ENCODE peak calls at places on chromosomes 5 and 9, in seven cellular contexts. K is IMR-90, L is GM12878, J is astrocyte of the spinal cord, G is foreskin fibroblast, O is cardiac muscle cell, N is right atrium auricular region. R is an unnamed sample.

GRCh38 chr9:135888766-135889394 is 18.5 kb downstream of the CAMSAP1 start:
- DNase-seq in K (no peak), L (no peak), J (no peak), G (no peak), O (no peak), N (no peak), R (no peak)

GRCh38 chr5:124365491-124365890 is 380.9 kb downstream of the ZNF608 start:
- DNase-seq in K (no peak), L (no peak), J (no peak), G (no peak), O (no peak), N (no peak), R (no peak)

GRCh38 chr5:144207875-144208444 is 37.3 kb downstream of the KCTD16 start:
- DNase-seq in K (no peak), L (no peak), J (no peak), G (no peak), O (no peak), N (no peak), R (peak; percentile 54)

GRCh38 chr5:177539411-177539810 is 15.0 kb downstream of the FAM193B start:
- DNase-seq in K (peak; percentile 77), L (no peak), J (no peak), G (peak; percentile 77), O (no peak), N (no peak), R (peak; percentile 92)

GRCh38 chr9:38067892-38068615 is 973 bp downstream of the SHB start:
- DNase-seq in K (no peak), L (no peak), J (no peak), G (no peak), O (peak; percentile 45), N (no peak), R (no peak)

GRCh38 chr9:10242255-10242654 is 370.5 kb downstream of the PTPRD start:
- DNase-seq in K (no peak), L (no peak), J (no peak), G (no peak), O (no peak), N (no peak), R (peak; percentile 0)

GRCh38 chr5:151086905-151087360 is 6.1 kb upstream of the TNIP1 start:
- DNase-seq in K (peak; percentile 43), L (no peak), J (no peak), G (no peak), O (no peak), N (no peak), R (no peak)

GRCh38 chr5:61306531-61307195 is 25.4 kb upstream of the ZSWIM6 start:
- DNase-seq in K (peak; percentile 93), L (no peak), J (peak; percentile 86), G (peak; percentile 56), O (no peak), N (no peak), R (peak; percentile 84)

GRCh38 chr9:120412425-120412951 is 167.5 kb downstream of the CDK5RAP2 start:
- DNase-seq in K (peak; percentile 89), L (no peak), J (peak; percentile 63), G (no peak), O (no peak), N (peak; percentile 63), R (peak; percentile 86)

GRCh38 chr9:105468875-105469274 is 21.0 kb downstream of the FSD1L start:
- DNase-seq in K (no peak), L (no peak), J (no peak), G (no peak), O (no peak), N (no peak), R (no peak)

GRCh38 chr5:33772276-33772990 is 119.4 kb downstream of the ADAMTS12 start:
- DNase-seq in K (peak; percentile 80), L (no peak), J (peak; percentile 71), G (peak; percentile 64), O (peak; percentile 48), N (no peak), R (peak; percentile 84)

GRCh38 chr5:171625646-171626045 is 160.0 kb upstream of the SMIM23 start:
- DNase-seq in K (no peak), L (no peak), J (no peak), G (no peak), O (no peak), N (no peak), R (no peak)

GRCh38 chr5:6904822-6905221 is 191.6 kb downstream of the TENT4A start:
- DNase-seq in K (no peak), L (no peak), J (no peak), G (no peak), O (no peak), N (no peak), R (no peak)

GRCh38 chr9:124320062-124320973 is 62.6 kb downstream of the NEK6 start:
- DNase-seq in K (peak; percentile 60), L (no peak), J (peak; percentile 40), G (peak; percentile 48), O (peak; percentile 66), N (peak; percentile 81), R (peak; percentile 74)

GRCh38 chr9:124322618-124323432 is 65.1 kb downstream of the NEK6 start:
- DNase-seq in K (no peak), L (no peak), J (no peak), G (no peak), O (no peak), N (no peak), R (no peak)

GRCh38 chr9:124321416-124321815 is 63.7 kb downstream of the NEK6 start:
- DNase-seq in K (no peak), L (no peak), J (no peak), G (no peak), O (no peak), N (no peak), R (no peak)

GRCh38 chr9:124323904-124324303 is 66.2 kb downstream of the NEK6 start:
- DNase-seq in K (no peak), L (no peak), J (no peak), G (no peak), O (no peak), N (no peak), R (no peak)

DNA sequence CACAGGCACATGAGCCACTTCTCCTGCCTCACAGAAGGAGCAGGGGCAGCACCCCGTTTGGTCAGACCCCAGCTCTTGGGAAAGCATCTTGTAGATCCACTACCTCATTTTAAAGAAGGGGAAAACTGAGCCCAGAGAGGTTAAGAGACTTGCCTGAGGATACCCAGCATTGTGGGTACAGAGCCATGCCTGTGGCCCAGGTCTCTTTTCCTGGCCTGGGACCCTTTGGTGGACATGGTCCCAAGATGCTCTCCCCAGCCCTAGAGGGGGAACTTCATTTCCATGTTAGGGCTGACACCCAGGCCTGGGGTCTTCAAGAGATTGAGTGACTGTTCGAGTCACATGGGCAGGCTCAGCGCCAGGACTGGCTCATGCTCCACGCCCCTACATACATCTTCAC is 64.2 kb downstream of the NEK6 start:
- DNase-seq in K (no peak), L (no peak), J (no peak), G (no peak), O (no peak), N (no peak), R (no peak)
- TF ChIP-seq CTCF in K (no peak), L (no peak), J (no peak), G (no peak), O (no peak), N (no peak), R (no peak)

GRCh38 chr9:126625329-126626116 is 11.8 kb downstream of the LMX1B start:
- DNase-seq in K (no peak), L (no peak), J (no peak), G (no peak), O (no peak), N (no peak), R (no peak)

GRCh38 chr9:126623667-126624452 is 10.1 kb downstream of the LMX1B start:
- DNase-seq in K (no peak), L (no peak), J (no peak), G (no peak), O (no peak), N (no peak), R (no peak)

GRCh38 chr9:126623314-126623666 is 9.6 kb downstream of the LMX1B start:
- DNase-seq in K (no peak), L (no peak), J (no peak), G (no peak), O (no peak), N (no peak), R (no peak)

GRCh38 chr9:126624912-126625311 is 11.2 kb downstream of the LMX1B start:
- DNase-seq in K (no peak), L (no peak), J (no peak), G (no peak), O (no peak), N (no peak), R (no peak)

GRCh38 chr9:126624453-126624872 is 10.7 kb downstream of the LMX1B start:
- DNase-seq in K (no peak), L (no peak), J (no peak), G (no peak), O (no peak), N (no peak), R (no peak)
- H3K4me3 ChIP-seq in K (no peak overlapping the region), L (no peak overlapping the region), J (no peak overlapping the region), G (no peak overlapping the region), O (no peak overlapping the region), N (no peak overlapping the region), R (no peak overlapping the region)

DNA sequence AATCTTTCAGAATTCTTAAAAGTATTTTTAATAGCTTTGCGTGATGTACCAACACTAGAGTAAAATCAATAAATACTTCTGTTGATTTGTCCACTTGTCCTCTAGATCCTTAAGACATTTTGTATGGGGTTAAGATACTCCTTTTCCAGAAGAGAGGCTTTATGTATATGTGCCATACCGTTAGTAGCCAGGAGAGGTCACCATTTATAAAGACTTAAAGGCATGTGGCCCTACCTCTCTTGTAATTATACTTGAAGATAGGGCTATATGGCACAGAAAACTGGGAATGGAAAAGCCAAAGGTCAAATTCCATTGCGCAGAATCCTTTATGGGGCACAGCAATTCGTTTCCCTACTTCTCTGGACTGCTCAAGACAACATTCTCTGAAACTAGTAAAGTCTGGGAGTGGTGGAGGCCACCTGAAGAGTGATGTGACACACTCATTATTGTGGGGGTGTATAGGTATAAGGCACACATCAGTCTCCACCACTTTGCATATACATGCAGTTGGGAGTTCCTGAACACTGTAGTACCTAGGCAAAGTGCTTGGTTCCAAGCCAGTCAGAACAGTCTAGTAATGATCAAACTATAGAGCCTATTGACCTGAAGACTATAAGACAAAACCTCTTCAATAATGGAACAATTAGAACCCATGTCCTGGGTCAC is 140.1 kb upstream of the FBXL17 start:
- DNase-seq in K (peak; percentile 72), L (peak; percentile 57), J (peak; percentile 65), G (peak; percentile 34), O (peak; percentile 77), N (no peak), R (peak; percentile 75)
- TF ChIP-seq CTCF in K (peak; percentile 76), L (peak; percentile 70), J (peak; percentile 74), G (peak; percentile 51), O (peak; percentile 80), N (peak; percentile 37), R (peak; percentile 78)

GRCh38 chr5:1881731-1882336 is 891 bp downstream of the IRX4 start:
- DNase-seq in K (no peak), L (no peak), J (no peak), G (no peak), O (peak; percentile 40), N (no peak), R (no peak)

GRCh38 chr5:1879292-1880263 is 3.1 kb downstream of the IRX4 start:
- DNase-seq in K (no peak), L (no peak), J (no peak), G (no peak), O (no peak), N (no peak), R (no peak)

GRCh38 chr5:1882337-1883119 is at the start of gene IRX4:
- DNase-seq in K (peak; percentile 20), L (no peak), J (no peak), G (peak; percentile 24), O (peak; percentile 54), N (no peak), R (peak; percentile 10)

GRCh38 chr5:1881273-1881586 is 1.5 kb downstream of the IRX4 start:
- DNase-seq in K (no peak), L (no peak), J (no peak), G (no peak), O (no peak), N (no peak), R (peak; percentile 16)

GRCh38 chr5:1880377-1881272 is 2.1 kb downstream of the IRX4 start:
- DNase-seq in K (no peak), L (no peak), J (no peak), G (no peak), O (no peak), N (no peak), R (no peak)
- H3K4me3 ChIP-seq in K (no peak overlapping the region), L (no peak overlapping the region), J (no peak overlapping the region), G (no peak overlapping the region), O (no peak overlapping the region), N (no peak overlapping the region), R (no peak overlapping the region)